ENCODE peak calls at places on chromosomes 12 and 14, in nine cellular contexts. W is pancreas, Z is bronchial epithelial cell, H is tibial nerve, P is mucosa of descending colon, I is fibroblast of lung, N is GM12878, S is spleen, U is adrenal gland. M is an unnamed sample. For H3K36me3, the result is how much of the 10 kb centered on the place peaks cover.

GRCh38 chr12:124399622-124400021 is 104.7 kb downstream of the RFLNA start:
- DNase-seq in W (no peak), Z (no peak), H (no peak), P (no peak), I (no peak), N (no peak), S (no peak), U (no peak), M (no peak)

GRCh38 chr14:32709072-32709471 is 229.6 kb upstream of the NPAS3 start:
- DNase-seq in W (no peak), Z (peak), H (peak), P (no peak), I (peak), N (no peak), S (no peak), U (no peak), M (peak)

GRCh38 chr12:13203028-13203922 is 6.7 kb downstream of the EMP1 start:
- DNase-seq in W (no peak), Z (no peak), H (peak), P (no peak), I (no peak), N (no peak), S (no peak), U (no peak), M (no peak)

GRCh38 chr12:121038861-121039654 is at the start of gene OASL:
- DNase-seq in W (no peak), Z (peak), H (peak), P (peak), I (peak), N (peak), S (peak), U (peak), M (no peak)

GRCh38 chr14:56996721-56997399 is 186.6 kb upstream of the OTX2 start:
- DNase-seq in W (no peak), Z (peak), H (no peak), P (no peak), I (no peak), N (no peak), S (no peak), U (no peak), M (no peak)

GRCh38 chr14:73758392-73759182 is 44.4 kb upstream of the PNMA1 start:
- DNase-seq in W (peak), Z (peak), H (peak), P (peak), I (peak), N (no peak), S (peak), U (peak), M (no peak)

GRCh38 chr14:49950275-49951250 is 57.7 kb downstream of the ARF6 start:
- DNase-seq in W (no peak), Z (peak), H (no peak), P (peak), I (no peak), N (no peak), S (no peak), U (no peak), M (no peak)

GRCh38 chr12:128111951-128112350 is 155.0 kb upstream of the TMEM132C start:
- DNase-seq in W (no peak), Z (no peak), H (no peak), P (no peak), I (no peak), N (no peak), S (no peak), U (no peak), M (no peak)

GRCh38 chr12:70265132-70265531 is 21.9 kb downstream of the CNOT2 start:
- DNase-seq in W (no peak), Z (no peak), H (no peak), P (no peak), I (no peak), N (no peak), S (no peak), U (no peak), M (no peak)

GRCh38 chr12:81465191-81465590 is 294.0 kb downstream of the PPFIA2 start:
- DNase-seq in W (no peak), Z (no peak), H (no peak), P (no peak), I (no peak), N (no peak), S (no peak), U (no peak), M (no peak)

GRCh38 chr14:68065322-68065721 is 245.7 kb downstream of the RAD51B start:
- DNase-seq in W (no peak), Z (no peak), H (no peak), P (no peak), I (no peak), N (no peak), S (no peak), U (no peak), M (no peak)
- H3K4me3 ChIP-seq in W (no peak), Z (no peak), H (no peak), P (no peak), I (no peak), N (no peak), S (no peak), U (no peak), M (no peak)

DNA sequence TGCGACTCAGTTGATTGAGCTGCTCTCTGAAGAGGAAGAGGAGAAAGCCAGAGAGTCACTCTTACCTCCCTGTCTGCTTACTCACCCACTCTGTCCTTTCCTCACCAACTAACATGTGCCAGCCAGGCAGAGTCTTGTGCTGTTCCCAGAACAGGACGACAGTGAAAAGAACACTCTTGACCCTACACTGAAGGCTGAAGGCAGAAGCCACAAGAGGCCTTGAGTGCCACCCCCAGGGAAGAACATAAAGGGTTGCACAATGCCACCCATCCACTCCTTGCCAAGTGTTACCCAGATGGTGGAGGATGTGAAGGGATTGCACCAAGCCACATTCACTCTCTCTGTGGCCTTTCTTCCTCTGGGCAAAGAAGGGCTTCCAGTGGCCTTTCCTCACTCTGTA is 12.8 kb downstream of the ABHD4 start:
- DNase-seq in W (no peak), Z (no peak), H (no peak), P (no peak), I (no peak), N (no peak), S (no peak), U (no peak), M (no peak)
- H3K36me3 ChIP-seq in W (half or more), Z (under half), H (under half), P (under half), I (under half), N (under half), S (half or more), U (under half), M (under half)

GRCh38 chr12:92926549-92926948 is 2.5 kb downstream of the EEA1 start:
- DNase-seq in W (no peak), Z (no peak), H (no peak), P (no peak), I (no peak), N (no peak), S (no peak), U (no peak), M (no peak)

GRCh38 chr12:92928431-92928961 is 599 bp downstream of the EEA1 start:
- DNase-seq in W (peak), Z (no peak), H (peak), P (peak), I (peak), N (no peak), S (no peak), U (peak), M (no peak)

GRCh38 chr12:92928962-92929915 is at the start of gene EEA1:
- DNase-seq in W (peak), Z (peak), H (peak), P (peak), I (peak), N (peak), S (peak), U (peak), M (peak)

GRCh38 chr12:92927436-92928116 is 1.5 kb downstream of the EEA1 start:
- DNase-seq in W (no peak), Z (peak), H (no peak), P (no peak), I (peak), N (no peak), S (no peak), U (no peak), M (no peak)

GRCh38 chr12:92927055-92927435 is 2.0 kb downstream of the EEA1 start:
- DNase-seq in W (no peak), Z (peak), H (peak), P (no peak), I (peak), N (peak), S (no peak), U (no peak), M (no peak)
- TF ChIP-seq CTCF in W (no peak), Z (peak), H (no peak), P (no peak), I (no peak), N (peak), S (no peak), U (peak), M (peak)

GRCh38 chr12:54588110-54588831 is at the start of gene PPP1R1A:
- DNase-seq in W (no peak), Z (no peak), H (no peak), P (no peak), I (no peak), N (no peak), S (no peak), U (no peak), M (no peak)
- H3K4me3 ChIP-seq in W (peak), Z (no peak), H (peak), P (no peak), I (no peak), N (no peak), S (peak), U (no peak), M (no peak)

GRCh38 chr14:24151404-24152080 is 4.2 kb downstream of the RNF31 start:
- DNase-seq in W (peak), Z (no peak), H (no peak), P (no peak), I (no peak), N (no peak), S (no peak), U (no peak), M (no peak)

GRCh38 chr14:24149302-24149969 is 2.1 kb downstream of the RNF31 start:
- DNase-seq in W (peak), Z (no peak), H (no peak), P (no peak), I (no peak), N (no peak), S (no peak), U (no peak), M (no peak)

GRCh38 chr14:24150061-24150460 is 2.8 kb downstream of the RNF31 start:
- DNase-seq in W (peak), Z (no peak), H (no peak), P (no peak), I (no peak), N (no peak), S (no peak), U (no peak), M (no peak)

GRCh38 chr14:24150567-24150966 is 3.3 kb downstream of the RNF31 start:
- DNase-seq in W (peak), Z (no peak), H (no peak), P (no peak), I (no peak), N (no peak), S (no peak), U (no peak), M (no peak)

GRCh38 chr14:24150993-24151392 is 3.7 kb downstream of the RNF31 start:
- DNase-seq in W (peak), Z (no peak), H (no peak), P (no peak), I (no peak), N (no peak), S (no peak), U (no peak), M (no peak)
- H3K36me3 ChIP-seq in W (half or more), Z (under half), H (under half), P (under half), I (under half), N (under half), S (half or more), U (under half), M (under half)

DNA sequence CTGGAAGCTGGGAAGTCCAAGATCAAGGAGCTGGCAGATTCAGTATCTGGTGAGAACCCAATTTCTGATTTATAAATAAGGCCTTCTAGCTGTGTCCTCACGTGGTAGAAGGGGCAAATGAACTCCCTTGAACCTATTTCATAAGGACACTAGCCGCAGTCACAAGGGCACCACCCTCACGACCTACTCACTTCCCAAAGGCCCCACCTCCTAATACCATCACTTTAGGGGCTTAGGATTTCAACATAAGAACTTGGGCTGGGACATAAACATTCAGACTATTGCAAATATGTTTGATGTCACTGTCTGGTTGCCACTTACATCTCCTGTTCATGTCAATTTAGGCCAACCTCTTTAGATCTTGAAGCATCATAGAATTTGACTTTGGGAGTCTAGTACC is 10.8 kb upstream of the CNIH1 start:
- DNase-seq in W (no peak), Z (no peak), H (no peak), P (no peak), I (no peak), N (no peak), S (no peak), U (no peak), M (no peak)
- TF ChIP-seq CTCF in W (no peak), Z (no peak), H (no peak), P (no peak), I (no peak), N (no peak), S (no peak), U (no peak), M (no peak)

DNA sequence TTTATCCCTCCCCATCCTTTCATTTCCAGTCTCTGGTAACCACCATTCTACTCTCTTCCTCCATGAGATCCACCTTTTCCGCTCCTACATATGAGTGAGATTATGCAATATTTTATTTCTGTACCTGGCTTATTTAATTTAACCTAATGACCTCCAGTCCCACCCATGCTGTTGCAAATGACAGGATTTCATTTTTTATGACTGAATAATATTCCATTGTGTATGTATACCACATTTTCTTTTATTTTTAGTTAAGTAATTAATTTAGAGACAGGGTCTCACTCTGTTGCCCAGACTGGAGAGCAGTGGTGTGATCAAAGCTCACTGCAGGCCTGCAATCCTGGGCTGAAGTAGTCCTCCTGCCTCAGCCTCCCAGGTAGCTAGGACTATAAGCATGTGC is 2.6 kb downstream of the LRRK2 start:
- DNase-seq in W (no peak), Z (no peak), H (no peak), P (no peak), I (no peak), N (no peak), S (no peak), U (no peak), M (no peak)
- H3K4me3 ChIP-seq in W (no peak), Z (no peak), H (no peak), P (no peak), I (no peak), N (no peak), S (peak), U (no peak), M (no peak)